ENCODE peak calls at places on chromosomes 5 and 9, in six cellular contexts. H is activated CD4-positive, alpha-beta T cell treated with anti-CD3 and anti-CD28 coated beads for 24 hours; G is left kidney; X is C1 segment of cervical spinal cord; C is KBM-7; P is skeletal muscle cell. D is an unnamed sample.

GRCh38 chr9:89375181-89375760 is 57.0 kb downstream of the SECISBP2 start:
- DNase-seq in H (no peak), G (peak), X (no peak), C (peak), P (no peak), D (no peak)

GRCh38 chr5:80964491-80964890 is 4.3 kb downstream of the RASGRF2 start:
- DNase-seq in H (no peak), G (no peak), X (no peak), C (no peak), P (no peak), D (no peak)

GRCh38 chr9:125472926-125473701 is 211.5 kb downstream of the GAPVD1 start:
- DNase-seq in H (no peak), G (peak), X (no peak), C (no peak), P (no peak), D (peak)

GRCh38 chr5:138064526-138064925 is 19.3 kb upstream of the WNT8A start:
- DNase-seq in H (no peak), G (no peak), X (no peak), C (no peak), P (peak), D (no peak)

GRCh38 chr9:108704156-108704852 is 151.5 kb downstream of the ACTL7B start:
- DNase-seq in H (no peak), G (no peak), X (no peak), C (no peak), P (no peak), D (no peak)

GRCh38 chr5:133041910-133042309 is 9.9 kb upstream of the HSPA4 start:
- DNase-seq in H (no peak), G (no peak), X (no peak), C (no peak), P (no peak), D (peak)

GRCh38 chr9:4068449-4068848 is 231.4 kb downstream of the GLIS3 start:
- DNase-seq in H (no peak), G (no peak), X (no peak), C (no peak), P (no peak), D (no peak)

GRCh38 chr5:137289856-137290255 is 209.3 kb downstream of the SPOCK1 start:
- DNase-seq in H (no peak), G (no peak), X (no peak), C (no peak), P (no peak), D (no peak)

GRCh38 chr5:317086-317811 is 4.3 kb upstream of the AHRR start:
- DNase-seq in H (peak), G (peak), X (no peak), C (peak), P (no peak), D (peak)

GRCh38 chr5:177431317-177432142 is 5.1 kb downstream of the GRK6 start:
- DNase-seq in H (peak), G (no peak), X (no peak), C (peak), P (no peak), D (no peak)

GRCh38 chr9:128098936-128099931 is 28.3 kb downstream of the PTGES2 start:
- DNase-seq in H (no peak), G (no peak), X (no peak), C (no peak), P (no peak), D (no peak)

GRCh38 chr5:110054240-110054639 is 364.5 kb downstream of the MAN2A1 start:
- DNase-seq in H (peak), G (peak), X (no peak), C (peak), P (peak), D (peak)

GRCh38 chr5:175746851-175747250 is 89.0 kb downstream of the HRH2 start:
- DNase-seq in H (no peak), G (peak), X (no peak), C (no peak), P (no peak), D (no peak)

GRCh38 chr5:122371511-122372151 is 59.6 kb downstream of the SNCAIP start:
- DNase-seq in H (no peak), G (no peak), X (no peak), C (no peak), P (no peak), D (no peak)

GRCh38 chr9:88852794-88853193 is 138.5 kb upstream of the S1PR3 start:
- DNase-seq in H (no peak), G (peak), X (no peak), C (no peak), P (peak), D (peak)

GRCh38 chr9:133737071-133737773 is 930 bp downstream of the SARDH start:
- DNase-seq in H (no peak), G (no peak), X (no peak), C (no peak), P (peak), D (no peak)

GRCh38 chr5:1337490-1338195 is 7.3 kb downstream of the CLPTM1L start:
- DNase-seq in H (no peak), G (no peak), X (no peak), C (no peak), P (no peak), D (no peak)

GRCh38 chr9:21252727-21253547 is 13.1 kb upstream of the IFNA14 start:
- DNase-seq in H (no peak), G (peak), X (no peak), C (peak), P (peak), D (no peak)

GRCh38 chr9:137050570-137050969 is 3.3 kb downstream of the ENTPD2 start:
- DNase-seq in H (no peak), G (no peak), X (no peak), C (no peak), P (no peak), D (no peak)

D was measured in fibroblast of the conjunctiva.